ENCODE peak calls at places on chromosomes 11 and 22, in five cellular contexts. B is mesendoderm, H is H9, A is trophoblast cell, U is SK-N-SH. Z is an unnamed sample. For H3K79me2, the result is how much of the 10 kb centered on the place peaks cover.

GRCh38 chr22:35601743-35602633 is 15.1 kb downstream of the MB start:
- DNase-seq in H (no peak), A (peak), U (no peak), B (no peak), Z (peak)

GRCh38 chr22:24952837-24953293 is 349 bp downstream of the KIAA1671 start:
- DNase-seq in U (peak), A (peak), H (peak), B (peak), Z (peak)

GRCh38 chr22:19984201-19984753 is 32.3 kb downstream of the ARVCF start:
- DNase-seq in B (peak), H (no peak), A (peak), U (no peak), Z (peak)

GRCh38 chr22:48098936-48099245 is 1336.4 kb downstream of the TBC1D22A start:
- DNase-seq in H (peak), B (no peak), U (no peak), A (no peak), Z (no peak)

GRCh38 chr22:43826142-43827093 is 14.3 kb upstream of the EFCAB6 start:
- DNase-seq in U (no peak), A (no peak), H (peak), B (no peak), Z (peak)

GRCh38 chr11:84218318-84218717 is 932.2 kb upstream of the CCDC90B start:
- DNase-seq in H (no peak), A (peak), U (no peak), B (peak), Z (peak)

GRCh38 chr11:120536797-120537169 is 25.2 kb downstream of the GRIK4 start:
- DNase-seq in A (no peak), U (no peak), B (no peak), H (no peak), Z (no peak)

GRCh38 chr11:61749607-61750217 is 2.7 kb upstream of the MYRF start:
- DNase-seq in H (no peak), B (no peak), A (no peak), U (no peak), Z (no peak)

GRCh38 chr11:122598971-122599370 is 56.6 kb upstream of the UBASH3B start:
- DNase-seq in A (peak), H (no peak), U (no peak), B (no peak), Z (peak)

GRCh38 chr11:12859872-12860657 is 149.1 kb upstream of the RASSF10 start:
- DNase-seq in U (no peak), B (no peak), A (no peak), H (no peak), Z (no peak)

GRCh38 chr11:119797137-119797611 is 68.2 kb upstream of the NECTIN1 start:
- DNase-seq in U (no peak), H (no peak), A (no peak), B (no peak), Z (no peak)

GRCh38 chr11:7060828-7061227 is 28.0 kb upstream of the RBMXL2 start:
- DNase-seq in B (no peak), U (no peak), H (no peak), A (peak), Z (peak)

GRCh38 chr11:1230456-1231395 is 7.9 kb downstream of the MUC5B start:
- DNase-seq in B (no peak), H (peak), U (peak), A (peak), Z (no peak)

GRCh38 chr11:31813242-31813960 is 2.3 kb upstream of the PAX6 start:
- DNase-seq in B (peak), H (no peak), A (peak), U (peak), Z (no peak)

GRCh38 chr11:34052608-34053160 is 1.2 kb downstream of the CAPRIN1 start:
- DNase-seq in U (peak), A (peak), H (no peak), B (peak), Z (peak)

GRCh38 chr11:128759597-128759996 is 65.7 kb downstream of the FLI1 start:
- DNase-seq in U (no peak), B (peak), A (peak), H (no peak), Z (peak)

GRCh38 chr11:35138949-35139881 is at the start of gene CD44:
- DNase-seq in B (peak), H (peak), A (peak), U (peak), Z (peak)

GRCh38 chr11:106828576-106828975 is 189.7 kb downstream of the GUCY1A2 start:
- DNase-seq in B (no peak), H (no peak), A (no peak), U (no peak), Z (no peak)

GRCh38 chr11:32072872-32073661 is 17.8 kb upstream of the RCN1 start:
- DNase-seq in H (peak), B (no peak), A (no peak), U (peak), Z (no peak)

GRCh38 chr22:31625661-31626426 is 36.2 kb downstream of the PISD start:
- DNase-seq in H (peak), B (peak), U (no peak), A (peak), Z (peak)
- H3K9ac ChIP-seq in H (no peak), B (peak), U (no peak), A (no peak), Z (peak)

DNA sequence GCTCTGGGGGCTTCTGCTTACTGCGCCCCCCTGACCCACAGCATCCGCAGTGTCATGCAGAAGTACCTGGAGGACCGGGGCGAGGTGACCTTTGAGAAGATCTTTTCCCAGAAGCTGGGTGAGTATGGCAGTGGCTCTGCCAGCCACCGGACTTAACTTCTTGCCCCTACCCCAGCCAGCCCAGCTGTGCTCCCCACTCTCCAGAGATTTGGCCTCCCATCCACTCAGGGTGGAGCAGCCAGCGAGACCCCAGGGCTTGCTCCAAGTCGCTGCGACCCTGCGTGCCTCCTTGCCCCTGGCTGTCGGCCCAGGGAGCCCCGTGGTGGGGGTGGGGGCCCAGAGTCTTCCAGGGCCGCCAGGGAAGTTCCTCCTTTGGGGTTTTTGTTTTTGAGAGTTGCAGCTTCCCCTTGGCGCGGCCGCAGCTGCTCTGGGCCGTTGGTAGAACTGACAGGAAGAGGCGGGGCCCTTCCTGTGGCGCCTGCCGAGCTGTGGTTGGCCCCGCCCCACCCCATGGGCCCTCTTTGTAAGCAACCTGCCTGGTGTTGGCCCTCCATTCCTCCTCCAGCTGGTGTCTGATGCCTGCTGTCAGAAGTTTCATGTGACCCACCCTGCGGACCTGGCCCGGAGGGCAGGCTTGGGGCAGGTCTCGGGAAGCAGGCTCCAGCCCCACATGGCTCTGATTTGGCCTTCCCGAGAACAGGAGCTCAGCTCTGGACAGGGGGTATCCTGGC is 11.1 kb downstream of the GRK2 start:
- DNase-seq in H (peak), U (no peak), A (peak), B (peak), Z (peak)
- H3K79me2 ChIP-seq in H (under half), U (under half), A (under half), B (under half), Z (half or more)

GRCh38 chr22:23752090-23752691 is 1.3 kb upstream of the ZNF70 start:
- DNase-seq in B (no peak), A (no peak), U (peak), H (no peak), Z (no peak)
- H3K27ac ChIP-seq in B (no peak), A (no peak), U (no peak), H (no peak), Z (no peak)

GRCh38 chr11:2846056-2846455 is 39.5 kb downstream of the CDKN1C start:
- DNase-seq in A (peak), H (no peak), U (no peak), B (peak), Z (peak)

GRCh38 chr11:2846470-2846869 is 39.1 kb downstream of the CDKN1C start:
- DNase-seq in H (no peak), U (no peak), B (no peak), A (no peak), Z (no peak)

GRCh38 chr11:2847511-2847910 is 38.1 kb downstream of the CDKN1C start:
- DNase-seq in U (no peak), H (no peak), A (no peak), B (no peak), Z (no peak)

GRCh38 chr11:2850366-2850765 is 35.2 kb downstream of the CDKN1C start:
- DNase-seq in B (no peak), U (no peak), A (no peak), H (no peak), Z (no peak)

DNA sequence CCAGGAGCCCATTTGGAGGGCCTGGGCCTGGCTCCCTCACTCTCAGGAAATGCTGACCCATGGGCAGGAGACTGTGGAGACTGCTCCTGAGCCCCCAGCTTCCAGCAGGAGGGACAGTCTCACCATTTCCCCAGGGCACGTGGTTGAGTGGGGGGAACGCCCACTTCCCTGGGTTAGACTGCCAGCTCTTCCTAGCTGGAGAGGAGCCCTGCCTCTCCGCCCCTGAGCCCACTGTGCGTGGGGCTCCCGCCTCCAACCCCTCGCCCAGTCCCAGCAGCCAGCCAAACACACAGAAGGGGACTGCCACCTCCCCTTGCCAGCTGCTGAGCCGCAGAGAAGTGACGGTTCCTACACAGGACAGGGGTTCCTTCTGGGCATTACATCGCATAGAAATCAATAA is 37.1 kb downstream of the CDKN1C start:
- DNase-seq in A (no peak), H (no peak), B (no peak), U (no peak), Z (no peak)
- H3K9ac ChIP-seq in A (no peak), H (no peak), B (no peak), U (no peak), Z (no peak)

DNA sequence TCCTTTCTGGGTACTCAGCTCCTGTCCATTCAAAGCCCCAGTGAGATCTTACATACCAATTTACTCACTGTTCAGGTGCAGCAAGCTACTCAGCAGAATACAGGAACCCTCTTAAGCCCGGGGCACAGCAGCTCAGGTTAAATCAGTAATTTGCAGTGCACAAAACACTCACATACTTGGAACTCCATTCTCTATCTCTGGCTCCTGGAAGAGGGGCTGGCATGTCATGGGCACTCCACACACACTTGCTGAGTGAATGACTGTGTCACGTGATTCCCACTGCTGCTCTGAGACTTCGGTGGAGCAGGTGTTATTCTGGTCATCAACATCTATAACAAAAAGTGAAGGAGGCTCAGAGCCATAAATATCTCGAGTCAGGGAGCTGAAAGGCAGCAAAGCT is 157.3 kb upstream of the BDNF start:
- DNase-seq in H (no peak), B (no peak), A (peak), U (no peak), Z (no peak)
- H3K79me2 ChIP-seq in H (under half), B (under half), A (under half), U (under half), Z (under half)

GRCh38 chr22:46756097-46756496 is 6.4 kb upstream of the TBC1D22A start:
- DNase-seq in U (no peak), A (no peak), B (peak), H (no peak), Z (no peak)
- H3K27ac ChIP-seq in U (no peak), A (no peak), B (no peak), H (no peak), Z (no peak)

GRCh38 chr11:111443032-111443431 is 64.0 kb upstream of the POU2AF1 start:
- DNase-seq in B (no peak), H (no peak), A (no peak), U (no peak), Z (no peak)

GRCh38 chr11:111446404-111447152 is 65.6 kb downstream of the BTG4 start:
- DNase-seq in U (peak), H (peak), A (peak), B (peak), Z (peak)

GRCh38 chr11:111443640-111444039 is 64.6 kb upstream of the POU2AF1 start:
- DNase-seq in U (no peak), H (no peak), A (no peak), B (no peak), Z (no peak)

GRCh38 chr11:111445586-111445985 is 66.5 kb upstream of the POU2AF1 start:
- DNase-seq in H (no peak), B (no peak), U (no peak), A (peak), Z (peak)

GRCh38 chr11:111444040-111444439 is 65.0 kb upstream of the POU2AF1 start:
- DNase-seq in B (no peak), U (no peak), A (no peak), H (no peak), Z (no peak)
- H3K9ac ChIP-seq in B (no peak), U (no peak), A (no peak), H (no peak), Z (no peak)

GRCh38 chr22:23197836-23198235 is 17.5 kb downstream of the BCR start:
- DNase-seq in U (no peak), H (no peak), B (no peak), A (no peak), Z (no peak)
- H3K79me2 ChIP-seq in U (half or more), H (under half), B (half or more), A (under half), Z (half or more)

Z was measured in GM23248.